ENCODE peak calls at places on chromosomes 6 and 20, in ten cellular contexts. One of them, this sample, is unnamed.

GRCh38 chr6:135231469-135231844 is 50.3 kb downstream of the MYB start:
- DNase-seq in progenitor cell of endocrine pancreas: no peak
- DNase-seq in hepatocyte: no peak
- DNase-seq in NCI-H2171 treated with DMSO at 0.1 percent for 48 hours: no peak
- DNase-seq in Right ventricle myocardium superior: no peak
- DNase-seq in adrenal gland: no peak
- DNase-seq in activated CD8-positive, alpha-beta T cell treated with anti-CD3 and anti-CD28 coated beads for 36 hours: peak; percentile 47
- DNase-seq in stimulated activated CD8-positive, alpha-beta memory T cell treated with anti-CD3 and anti-CD28 coated beads, Interleukin-4, amount 100 ng/mL, for 1 hour: no peak
- DNase-seq in mucosa of descending colon: no peak
- DNase-seq in nucleus accumbens: no peak
- DNase-seq in this sample: no peak

GRCh38 chr6:35341557-35341956 is 801 bp upstream of the PPARD start:
- DNase-seq in activated CD8-positive, alpha-beta T cell treated with anti-CD3 and anti-CD28 coated beads for 36 hours: no peak
- DNase-seq in progenitor cell of endocrine pancreas: no peak
- DNase-seq in Right ventricle myocardium superior: no peak
- DNase-seq in nucleus accumbens: no peak
- DNase-seq in stimulated activated CD8-positive, alpha-beta memory T cell treated with anti-CD3 and anti-CD28 coated beads, Interleukin-4, amount 100 ng/mL, for 1 hour: no peak
- DNase-seq in NCI-H2171 treated with DMSO at 0.1 percent for 48 hours: no peak
- DNase-seq in adrenal gland: no peak
- DNase-seq in hepatocyte: no peak
- DNase-seq in mucosa of descending colon: no peak
- DNase-seq in this sample: no peak

GRCh38 chr20:59823030-59823423 is 110.4 kb downstream of the SYCP2 start:
- DNase-seq in stimulated activated CD8-positive, alpha-beta memory T cell treated with anti-CD3 and anti-CD28 coated beads, Interleukin-4, amount 100 ng/mL, for 1 hour: no peak
- DNase-seq in progenitor cell of endocrine pancreas: no peak
- DNase-seq in mucosa of descending colon: no peak
- DNase-seq in nucleus accumbens: no peak
- DNase-seq in Right ventricle myocardium superior: peak; percentile 10
- DNase-seq in NCI-H2171 treated with DMSO at 0.1 percent for 48 hours: no peak
- DNase-seq in hepatocyte: no peak
- DNase-seq in activated CD8-positive, alpha-beta T cell treated with anti-CD3 and anti-CD28 coated beads for 36 hours: no peak
- DNase-seq in adrenal gland: no peak
- DNase-seq in this sample: no peak

GRCh38 chr6:69867075-69867911 is 937 bp downstream of the COL19A1 start:
- DNase-seq in mucosa of descending colon: peak; percentile 68
- DNase-seq in stimulated activated CD8-positive, alpha-beta memory T cell treated with anti-CD3 and anti-CD28 coated beads, Interleukin-4, amount 100 ng/mL, for 1 hour: no peak
- DNase-seq in adrenal gland: peak; percentile 58
- DNase-seq in Right ventricle myocardium superior: peak; percentile 78
- DNase-seq in activated CD8-positive, alpha-beta T cell treated with anti-CD3 and anti-CD28 coated beads for 36 hours: peak; percentile 68
- DNase-seq in progenitor cell of endocrine pancreas: peak; percentile 72
- DNase-seq in nucleus accumbens: peak; percentile 19
- DNase-seq in hepatocyte: peak; percentile 84
- DNase-seq in NCI-H2171 treated with DMSO at 0.1 percent for 48 hours: peak; percentile 72
- DNase-seq in this sample: peak; percentile 74

GRCh38 chr20:35838213-35838612 is 66.4 kb downstream of the PHF20 start:
- DNase-seq in stimulated activated CD8-positive, alpha-beta memory T cell treated with anti-CD3 and anti-CD28 coated beads, Interleukin-4, amount 100 ng/mL, for 1 hour: no peak
- DNase-seq in Right ventricle myocardium superior: no peak
- DNase-seq in activated CD8-positive, alpha-beta T cell treated with anti-CD3 and anti-CD28 coated beads for 36 hours: no peak
- DNase-seq in NCI-H2171 treated with DMSO at 0.1 percent for 48 hours: no peak
- DNase-seq in nucleus accumbens: no peak
- DNase-seq in hepatocyte: no peak
- DNase-seq in progenitor cell of endocrine pancreas: no peak
- DNase-seq in adrenal gland: no peak
- DNase-seq in mucosa of descending colon: no peak
- DNase-seq in this sample: no peak

GRCh38 chr6:41072836-41073202 is at the start of gene NFYA:
- DNase-seq in adrenal gland: no peak
- DNase-seq in Right ventricle myocardium superior: peak; percentile 100
- DNase-seq in progenitor cell of endocrine pancreas: no peak
- DNase-seq in nucleus accumbens: no peak
- DNase-seq in hepatocyte: no peak
- DNase-seq in mucosa of descending colon: peak; percentile 100
- DNase-seq in NCI-H2171 treated with DMSO at 0.1 percent for 48 hours: no peak
- DNase-seq in activated CD8-positive, alpha-beta T cell treated with anti-CD3 and anti-CD28 coated beads for 36 hours: no peak
- DNase-seq in stimulated activated CD8-positive, alpha-beta memory T cell treated with anti-CD3 and anti-CD28 coated beads, Interleukin-4, amount 100 ng/mL, for 1 hour: peak; percentile 100
- DNase-seq in this sample: peak; percentile 99

GRCh38 chr20:38373231-38373867 is 27.1 kb downstream of the LBP start:
- DNase-seq in stimulated activated CD8-positive, alpha-beta memory T cell treated with anti-CD3 and anti-CD28 coated beads, Interleukin-4, amount 100 ng/mL, for 1 hour: no peak
- DNase-seq in adrenal gland: no peak
- DNase-seq in Right ventricle myocardium superior: no peak
- DNase-seq in hepatocyte: peak; percentile 35
- DNase-seq in mucosa of descending colon: no peak
- DNase-seq in NCI-H2171 treated with DMSO at 0.1 percent for 48 hours: no peak
- DNase-seq in nucleus accumbens: no peak
- DNase-seq in progenitor cell of endocrine pancreas: no peak
- DNase-seq in activated CD8-positive, alpha-beta T cell treated with anti-CD3 and anti-CD28 coated beads for 36 hours: no peak
- DNase-seq in this sample: peak; percentile 53

GRCh38 chr6:168417158-168417557 is 23.8 kb upstream of the SMOC2 start:
- DNase-seq in NCI-H2171 treated with DMSO at 0.1 percent for 48 hours: no peak
- DNase-seq in activated CD8-positive, alpha-beta T cell treated with anti-CD3 and anti-CD28 coated beads for 36 hours: no peak
- DNase-seq in nucleus accumbens: no peak
- DNase-seq in adrenal gland: no peak
- DNase-seq in stimulated activated CD8-positive, alpha-beta memory T cell treated with anti-CD3 and anti-CD28 coated beads, Interleukin-4, amount 100 ng/mL, for 1 hour: no peak
- DNase-seq in Right ventricle myocardium superior: no peak
- DNase-seq in hepatocyte: no peak
- DNase-seq in progenitor cell of endocrine pancreas: no peak
- DNase-seq in mucosa of descending colon: no peak
- DNase-seq in this sample: no peak

GRCh38 chr6:26258199-26258977 is 106.6 kb upstream of the BTN3A2 start:
- DNase-seq in NCI-H2171 treated with DMSO at 0.1 percent for 48 hours: no peak
- DNase-seq in activated CD8-positive, alpha-beta T cell treated with anti-CD3 and anti-CD28 coated beads for 36 hours: no peak
- DNase-seq in stimulated activated CD8-positive, alpha-beta memory T cell treated with anti-CD3 and anti-CD28 coated beads, Interleukin-4, amount 100 ng/mL, for 1 hour: no peak
- DNase-seq in adrenal gland: no peak
- DNase-seq in nucleus accumbens: no peak
- DNase-seq in hepatocyte: no peak
- DNase-seq in Right ventricle myocardium superior: no peak
- DNase-seq in progenitor cell of endocrine pancreas: no peak
- DNase-seq in mucosa of descending colon: no peak
- DNase-seq in this sample: no peak

GRCh38 chr20:32970115-32970972 is 33.9 kb downstream of the SUN5 start:
- DNase-seq in progenitor cell of endocrine pancreas: no peak
- DNase-seq in Right ventricle myocardium superior: no peak
- DNase-seq in adrenal gland: no peak
- DNase-seq in mucosa of descending colon: no peak
- DNase-seq in activated CD8-positive, alpha-beta T cell treated with anti-CD3 and anti-CD28 coated beads for 36 hours: no peak
- DNase-seq in NCI-H2171 treated with DMSO at 0.1 percent for 48 hours: no peak
- DNase-seq in hepatocyte: peak; percentile 5
- DNase-seq in stimulated activated CD8-positive, alpha-beta memory T cell treated with anti-CD3 and anti-CD28 coated beads, Interleukin-4, amount 100 ng/mL, for 1 hour: no peak
- DNase-seq in nucleus accumbens: no peak
- DNase-seq in this sample: no peak

GRCh38 chr6:81750660-81751387 is 1.7 kb downstream of the TENT5A start:
- DNase-seq in adrenal gland: no peak
- DNase-seq in stimulated activated CD8-positive, alpha-beta memory T cell treated with anti-CD3 and anti-CD28 coated beads, Interleukin-4, amount 100 ng/mL, for 1 hour: no peak
- DNase-seq in activated CD8-positive, alpha-beta T cell treated with anti-CD3 and anti-CD28 coated beads for 36 hours: no peak
- DNase-seq in mucosa of descending colon: no peak
- DNase-seq in NCI-H2171 treated with DMSO at 0.1 percent for 48 hours: no peak
- DNase-seq in progenitor cell of endocrine pancreas: no peak
- DNase-seq in nucleus accumbens: no peak
- DNase-seq in Right ventricle myocardium superior: no peak
- DNase-seq in hepatocyte: no peak
- DNase-seq in this sample: no peak

GRCh38 chr6:26294276-26294675 is 70.7 kb upstream of the BTN3A2 start:
- DNase-seq in nucleus accumbens: no peak
- DNase-seq in hepatocyte: no peak
- DNase-seq in activated CD8-positive, alpha-beta T cell treated with anti-CD3 and anti-CD28 coated beads for 36 hours: no peak
- DNase-seq in stimulated activated CD8-positive, alpha-beta memory T cell treated with anti-CD3 and anti-CD28 coated beads, Interleukin-4, amount 100 ng/mL, for 1 hour: no peak
- DNase-seq in mucosa of descending colon: no peak
- DNase-seq in Right ventricle myocardium superior: no peak
- DNase-seq in adrenal gland: no peak
- DNase-seq in progenitor cell of endocrine pancreas: no peak
- DNase-seq in NCI-H2171 treated with DMSO at 0.1 percent for 48 hours: no peak
- DNase-seq in this sample: no peak

GRCh38 chr6:166633732-166634535 is 6.9 kb upstream of the RPS6KA2 start:
- DNase-seq in stimulated activated CD8-positive, alpha-beta memory T cell treated with anti-CD3 and anti-CD28 coated beads, Interleukin-4, amount 100 ng/mL, for 1 hour: no peak
- DNase-seq in mucosa of descending colon: no peak
- DNase-seq in Right ventricle myocardium superior: no peak
- DNase-seq in NCI-H2171 treated with DMSO at 0.1 percent for 48 hours: no peak
- DNase-seq in adrenal gland: peak; percentile 68
- DNase-seq in activated CD8-positive, alpha-beta T cell treated with anti-CD3 and anti-CD28 coated beads for 36 hours: no peak
- DNase-seq in hepatocyte: no peak
- DNase-seq in progenitor cell of endocrine pancreas: no peak
- DNase-seq in nucleus accumbens: no peak
- DNase-seq in this sample: no peak

GRCh38 chr6:49766762-49767161 is 20.3 kb downstream of the PGK2 start:
- DNase-seq in activated CD8-positive, alpha-beta T cell treated with anti-CD3 and anti-CD28 coated beads for 36 hours: no peak
- DNase-seq in Right ventricle myocardium superior: no peak
- DNase-seq in mucosa of descending colon: no peak
- DNase-seq in stimulated activated CD8-positive, alpha-beta memory T cell treated with anti-CD3 and anti-CD28 coated beads, Interleukin-4, amount 100 ng/mL, for 1 hour: no peak
- DNase-seq in adrenal gland: no peak
- DNase-seq in hepatocyte: peak; percentile 40
- DNase-seq in NCI-H2171 treated with DMSO at 0.1 percent for 48 hours: no peak
- DNase-seq in progenitor cell of endocrine pancreas: no peak
- DNase-seq in nucleus accumbens: no peak
- DNase-seq in this sample: no peak

GRCh38 chr20:47500554-47500953 is 1.1 kb upstream of the NCOA3 start:
- DNase-seq in activated CD8-positive, alpha-beta T cell treated with anti-CD3 and anti-CD28 coated beads for 36 hours: no peak
- DNase-seq in nucleus accumbens: no peak
- DNase-seq in progenitor cell of endocrine pancreas: no peak
- DNase-seq in stimulated activated CD8-positive, alpha-beta memory T cell treated with anti-CD3 and anti-CD28 coated beads, Interleukin-4, amount 100 ng/mL, for 1 hour: no peak
- DNase-seq in NCI-H2171 treated with DMSO at 0.1 percent for 48 hours: no peak
- DNase-seq in mucosa of descending colon: no peak
- DNase-seq in hepatocyte: no peak
- DNase-seq in Right ventricle myocardium superior: no peak
- DNase-seq in adrenal gland: no peak
- DNase-seq in this sample: no peak

GRCh38 chr20:37007898-37008649 is 56.6 kb upstream of the SAMHD1 start:
- DNase-seq in hepatocyte: peak; percentile 21
- DNase-seq in activated CD8-positive, alpha-beta T cell treated with anti-CD3 and anti-CD28 coated beads for 36 hours: no peak
- DNase-seq in NCI-H2171 treated with DMSO at 0.1 percent for 48 hours: no peak
- DNase-seq in Right ventricle myocardium superior: no peak
- DNase-seq in adrenal gland: no peak
- DNase-seq in mucosa of descending colon: no peak
- DNase-seq in progenitor cell of endocrine pancreas: no peak
- DNase-seq in nucleus accumbens: no peak
- DNase-seq in stimulated activated CD8-positive, alpha-beta memory T cell treated with anti-CD3 and anti-CD28 coated beads, Interleukin-4, amount 100 ng/mL, for 1 hour: no peak
- DNase-seq in this sample: no peak

GRCh38 chr6:37007340-37008043 is 2.0 kb downstream of the FGD2 start:
- DNase-seq in activated CD8-positive, alpha-beta T cell treated with anti-CD3 and anti-CD28 coated beads for 36 hours: no peak
- DNase-seq in hepatocyte: no peak
- DNase-seq in mucosa of descending colon: no peak
- DNase-seq in progenitor cell of endocrine pancreas: no peak
- DNase-seq in nucleus accumbens: no peak
- DNase-seq in NCI-H2171 treated with DMSO at 0.1 percent for 48 hours: no peak
- DNase-seq in adrenal gland: no peak
- DNase-seq in Right ventricle myocardium superior: peak; percentile 58
- DNase-seq in stimulated activated CD8-positive, alpha-beta memory T cell treated with anti-CD3 and anti-CD28 coated beads, Interleukin-4, amount 100 ng/mL, for 1 hour: no peak
- DNase-seq in this sample: no peak

GRCh38 chr6:64330694-64331309 is 695.2 kb downstream of the PHF3 start:
- DNase-seq in mucosa of descending colon: peak; percentile 87
- DNase-seq in hepatocyte: peak; percentile 85
- DNase-seq in Right ventricle myocardium superior: peak; percentile 80
- DNase-seq in activated CD8-positive, alpha-beta T cell treated with anti-CD3 and anti-CD28 coated beads for 36 hours: peak; percentile 69
- DNase-seq in adrenal gland: peak; percentile 70
- DNase-seq in progenitor cell of endocrine pancreas: peak; percentile 59
- DNase-seq in nucleus accumbens: peak; percentile 25
- DNase-seq in stimulated activated CD8-positive, alpha-beta memory T cell treated with anti-CD3 and anti-CD28 coated beads, Interleukin-4, amount 100 ng/mL, for 1 hour: no peak
- DNase-seq in NCI-H2171 treated with DMSO at 0.1 percent for 48 hours: peak; percentile 30
- DNase-seq in this sample: peak; percentile 61

GRCh38 chr6:2857580-2858337 is 16.1 kb upstream of the SERPINB1 start:
- DNase-seq in adrenal gland: no peak
- DNase-seq in activated CD8-positive, alpha-beta T cell treated with anti-CD3 and anti-CD28 coated beads for 36 hours: peak; percentile 94
- DNase-seq in stimulated activated CD8-positive, alpha-beta memory T cell treated with anti-CD3 and anti-CD28 coated beads, Interleukin-4, amount 100 ng/mL, for 1 hour: peak; percentile 51
- DNase-seq in hepatocyte: peak; percentile 58
- DNase-seq in Right ventricle myocardium superior: peak; percentile 77
- DNase-seq in NCI-H2171 treated with DMSO at 0.1 percent for 48 hours: no peak
- DNase-seq in progenitor cell of endocrine pancreas: no peak
- DNase-seq in nucleus accumbens: no peak
- DNase-seq in mucosa of descending colon: peak; percentile 50
- DNase-seq in this sample: peak; percentile 74

GRCh38 chr6:170345662-170346061 is 39.1 kb downstream of the FAM120B start:
- DNase-seq in progenitor cell of endocrine pancreas: no peak
- DNase-seq in nucleus accumbens: no peak
- DNase-seq in stimulated activated CD8-positive, alpha-beta memory T cell treated with anti-CD3 and anti-CD28 coated beads, Interleukin-4, amount 100 ng/mL, for 1 hour: no peak
- DNase-seq in activated CD8-positive, alpha-beta T cell treated with anti-CD3 and anti-CD28 coated beads for 36 hours: peak; percentile 13
- DNase-seq in NCI-H2171 treated with DMSO at 0.1 percent for 48 hours: no peak
- DNase-seq in Right ventricle myocardium superior: no peak
- DNase-seq in hepatocyte: no peak
- DNase-seq in mucosa of descending colon: no peak
- DNase-seq in adrenal gland: no peak
- DNase-seq in this sample: no peak

GRCh38 chr20:36279362-36279761 is 26.8 kb upstream of the DLGAP4 start:
- DNase-seq in Right ventricle myocardium superior: no peak
- DNase-seq in hepatocyte: no peak
- DNase-seq in progenitor cell of endocrine pancreas: no peak
- DNase-seq in nucleus accumbens: no peak
- DNase-seq in stimulated activated CD8-positive, alpha-beta memory T cell treated with anti-CD3 and anti-CD28 coated beads, Interleukin-4, amount 100 ng/mL, for 1 hour: no peak
- DNase-seq in activated CD8-positive, alpha-beta T cell treated with anti-CD3 and anti-CD28 coated beads for 36 hours: no peak
- DNase-seq in adrenal gland: no peak
- DNase-seq in NCI-H2171 treated with DMSO at 0.1 percent for 48 hours: no peak
- DNase-seq in mucosa of descending colon: no peak
- DNase-seq in this sample: no peak

GRCh38 chr20:46808565-46808964 is 86.1 kb upstream of the EYA2 start:
- DNase-seq in NCI-H2171 treated with DMSO at 0.1 percent for 48 hours: peak; percentile 60
- DNase-seq in stimulated activated CD8-positive, alpha-beta memory T cell treated with anti-CD3 and anti-CD28 coated beads, Interleukin-4, amount 100 ng/mL, for 1 hour: no peak
- DNase-seq in progenitor cell of endocrine pancreas: no peak
- DNase-seq in activated CD8-positive, alpha-beta T cell treated with anti-CD3 and anti-CD28 coated beads for 36 hours: no peak
- DNase-seq in nucleus accumbens: no peak
- DNase-seq in Right ventricle myocardium superior: no peak
- DNase-seq in mucosa of descending colon: no peak
- DNase-seq in hepatocyte: no peak
- DNase-seq in adrenal gland: no peak
- DNase-seq in this sample: no peak

GRCh38 chr6:208379-208778 is 83.9 kb upstream of the DUSP22 start:
- DNase-seq in mucosa of descending colon: no peak
- DNase-seq in progenitor cell of endocrine pancreas: no peak
- DNase-seq in adrenal gland: no peak
- DNase-seq in nucleus accumbens: no peak
- DNase-seq in Right ventricle myocardium superior: no peak
- DNase-seq in stimulated activated CD8-positive, alpha-beta memory T cell treated with anti-CD3 and anti-CD28 coated beads, Interleukin-4, amount 100 ng/mL, for 1 hour: no peak
- DNase-seq in activated CD8-positive, alpha-beta T cell treated with anti-CD3 and anti-CD28 coated beads for 36 hours: no peak
- DNase-seq in NCI-H2171 treated with DMSO at 0.1 percent for 48 hours: no peak
- DNase-seq in hepatocyte: no peak
- DNase-seq in this sample: no peak